ENCODE peak calls at places on chromosomes 7 and 10, in seven cellular contexts. Y, I, T, U, H, R and F are unnamed samples.

GRCh38 chr7:131164025-131164899 is 163.4 kb upstream of the MKLN1 start:
- DNase-seq in Y (no peak), I (peak; percentile 37), T (no peak), U (peak; percentile 92), H (peak; percentile 89), R (peak; percentile 71), F (peak; percentile 45)

GRCh38 chr7:20784311-20785210 is 2.1 kb downstream of the SP8 start:
- DNase-seq in Y (no peak), I (no peak), T (no peak), U (peak; percentile 63), H (peak; percentile 60), R (peak; percentile 9), F (no peak)

GRCh38 chr10:62093863-62094291 is 174.8 kb downstream of the RTKN2 start:
- DNase-seq in Y (no peak), I (peak; percentile 81), T (peak; percentile 67), U (peak; percentile 65), H (peak; percentile 72), R (peak; percentile 53), F (peak; percentile 86)

GRCh38 chr7:118872568-118872967 is 648.1 kb downstream of the ANKRD7 start:
- DNase-seq in Y (no peak), I (no peak), T (no peak), U (peak; percentile 66), H (peak; percentile 88), R (no peak), F (peak; percentile 16)

GRCh38 chr10:490256-490655 is 199.2 kb downstream of the DIP2C start:
- DNase-seq in Y (no peak), I (no peak), T (no peak), U (peak; percentile 33), H (no peak), R (no peak), F (no peak)

GRCh38 chr7:377069-378040 is 87.4 kb downstream of the FOXL3 start:
- DNase-seq in Y (no peak), I (no peak), T (no peak), U (no peak), H (no peak), R (no peak), F (no peak)

GRCh38 chr10:49649294-49649693 is 30.2 kb upstream of the C10orf53 start:
- DNase-seq in Y (no peak), I (no peak), T (no peak), U (no peak), H (no peak), R (no peak), F (peak; percentile 2)

GRCh38 chr7:50182734-50183133 is 89.7 kb upstream of the ZPBP start:
- DNase-seq in Y (no peak), I (no peak), T (no peak), U (no peak), H (no peak), R (no peak), F (no peak)

DNA sequence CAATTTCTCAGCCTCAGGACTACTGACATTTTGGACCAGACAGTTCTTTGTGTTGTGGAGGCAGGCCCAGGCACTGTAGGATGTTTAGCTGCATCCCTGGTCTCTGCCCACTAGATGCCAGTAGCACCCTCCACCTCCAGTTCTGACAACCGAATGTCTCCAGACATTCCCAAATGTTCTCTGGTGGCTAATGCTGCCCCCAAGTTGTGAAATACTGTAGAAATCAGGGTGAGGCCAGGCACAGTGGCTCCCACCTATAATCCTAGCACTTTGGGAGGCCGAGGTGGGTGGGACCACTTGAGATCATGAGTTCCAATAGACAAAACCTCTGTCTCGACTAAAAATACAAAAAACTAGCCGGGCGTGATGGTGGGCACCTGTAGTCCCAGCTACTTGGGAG is 18.2 kb downstream of the HNRNPF start:
- DNase-seq in Y (no peak), I (no peak), T (no peak), U (peak; percentile 61), H (peak; percentile 34), R (no peak), F (peak; percentile 28)
- TF ChIP-seq CTCF in Y (peak; percentile 55), I (peak; percentile 70), T (peak; percentile 69), U (peak; percentile 55), H (peak; percentile 72), R (peak; percentile 42), F (peak; percentile 61)

GRCh38 chr10:12160664-12161063 is 31.2 kb downstream of the SEC61A2 start:
- DNase-seq in Y (no peak), I (no peak), T (no peak), U (no peak), H (no peak), R (no peak), F (no peak)

GRCh38 chr10:12165036-12165435 is 30.7 kb downstream of the NUDT5 start:
- DNase-seq in Y (no peak), I (no peak), T (no peak), U (no peak), H (no peak), R (no peak), F (no peak)

GRCh38 chr10:12162927-12163326 is 32.8 kb downstream of the NUDT5 start:
- DNase-seq in Y (no peak), I (no peak), T (no peak), U (no peak), H (no peak), R (no peak), F (no peak)

GRCh38 chr10:12164085-12164484 is 31.6 kb downstream of the NUDT5 start:
- DNase-seq in Y (no peak), I (no peak), T (no peak), U (no peak), H (no peak), R (no peak), F (no peak)

DNA sequence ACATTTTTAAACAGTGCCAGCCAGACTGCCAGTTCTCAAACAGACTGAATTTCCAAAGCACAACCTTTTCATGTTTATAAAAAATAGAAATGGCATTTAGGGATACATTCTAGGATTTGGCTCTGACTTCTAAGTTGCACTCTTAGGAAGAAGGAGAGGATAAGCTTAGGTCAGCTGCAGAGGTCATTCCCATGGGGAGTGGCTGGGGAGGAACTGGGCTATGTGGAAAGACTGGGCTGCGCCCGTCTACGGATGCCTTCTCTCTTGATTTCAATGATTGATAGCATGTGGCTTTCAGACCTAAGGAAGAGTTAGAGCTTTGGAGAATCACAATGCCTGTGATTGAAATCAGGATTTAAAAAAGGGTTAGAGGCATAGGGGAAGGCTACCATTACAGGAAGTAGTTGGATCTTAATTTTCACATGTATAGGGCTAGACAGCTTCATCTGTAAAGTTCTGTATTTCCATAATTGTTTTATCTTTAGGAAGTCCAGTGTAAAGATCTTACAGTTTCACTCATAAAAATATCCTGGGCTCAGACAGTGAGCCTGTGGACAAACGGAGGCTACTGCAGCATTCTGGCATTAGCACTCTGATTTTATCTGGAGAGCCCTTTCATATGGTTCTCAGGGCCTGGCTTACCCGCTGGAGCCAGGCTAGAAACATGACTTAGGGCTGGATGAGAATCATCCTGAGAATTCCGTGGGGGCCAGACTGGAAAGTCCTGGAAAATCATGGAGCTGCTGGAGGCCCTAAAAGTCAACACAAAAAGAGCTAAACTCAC is 29.5 kb downstream of the NUDT5 start:
- DNase-seq in Y (no peak), I (no peak), T (no peak), U (no peak), H (no peak), R (no peak), F (no peak)
- TF ChIP-seq CTCF in Y (no peak), I (no peak), T (no peak), U (no peak), H (no peak), R (no peak), F (no peak)

GRCh38 chr10:103876155-103876554 is 20.8 kb upstream of the SH3PXD2A start:
- DNase-seq in Y (no peak), I (no peak), T (no peak), U (no peak), H (no peak), R (no peak), F (no peak)

GRCh38 chr10:103872137-103872933 is 17.0 kb upstream of the SH3PXD2A start:
- DNase-seq in Y (no peak), I (no peak), T (no peak), U (peak; percentile 96), H (peak; percentile 100), R (no peak), F (no peak)

GRCh38 chr10:103871006-103871405 is 15.6 kb upstream of the SH3PXD2A start:
- DNase-seq in Y (no peak), I (no peak), T (no peak), U (peak; percentile 55), H (peak; percentile 80), R (no peak), F (no peak)

GRCh38 chr10:103877861-103878260 is 22.5 kb upstream of the SH3PXD2A start:
- DNase-seq in Y (no peak), I (no peak), T (no peak), U (no peak), H (no peak), R (no peak), F (no peak)

DNA sequence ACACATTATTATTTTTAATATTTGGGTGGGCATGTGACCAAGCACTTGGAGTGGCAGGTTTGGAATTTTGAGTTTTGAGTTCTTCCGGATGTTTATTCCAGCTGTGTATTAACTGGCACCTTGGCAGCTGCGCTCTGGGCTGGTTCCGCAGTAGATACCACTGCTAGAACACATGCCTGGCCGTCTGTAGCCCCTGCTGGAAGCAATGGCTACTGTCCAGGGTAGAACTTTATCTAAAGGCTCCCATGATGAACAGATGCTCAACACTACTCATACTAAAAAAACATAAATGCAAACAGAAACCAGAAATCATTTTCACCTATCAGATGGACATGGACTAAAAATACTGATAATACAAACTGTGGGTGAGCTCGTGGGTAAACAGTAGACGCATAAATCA is 19.4 kb upstream of the SH3PXD2A start:
- DNase-seq in Y (no peak), I (no peak), T (no peak), U (no peak), H (no peak), R (no peak), F (no peak)
- TF ChIP-seq CTCF in Y (peak; percentile 27), I (no peak), T (peak; percentile 36), U (no peak), H (no peak), R (no peak), F (no peak)

GRCh38 chr7:38335490-38336135 is 62.2 kb upstream of the TARP start:
- DNase-seq in Y (peak; percentile 74), I (peak; percentile 54), T (peak; percentile 77), U (peak; percentile 87), H (peak; percentile 34), R (peak; percentile 43), F (peak; percentile 85)
- TF ChIP-seq CTCF in Y (peak; percentile 79), I (peak; percentile 99), T (peak; percentile 99), U (peak; percentile 81), H (peak; percentile 85), R (peak; percentile 99), F (peak; percentile 100)

DNA sequence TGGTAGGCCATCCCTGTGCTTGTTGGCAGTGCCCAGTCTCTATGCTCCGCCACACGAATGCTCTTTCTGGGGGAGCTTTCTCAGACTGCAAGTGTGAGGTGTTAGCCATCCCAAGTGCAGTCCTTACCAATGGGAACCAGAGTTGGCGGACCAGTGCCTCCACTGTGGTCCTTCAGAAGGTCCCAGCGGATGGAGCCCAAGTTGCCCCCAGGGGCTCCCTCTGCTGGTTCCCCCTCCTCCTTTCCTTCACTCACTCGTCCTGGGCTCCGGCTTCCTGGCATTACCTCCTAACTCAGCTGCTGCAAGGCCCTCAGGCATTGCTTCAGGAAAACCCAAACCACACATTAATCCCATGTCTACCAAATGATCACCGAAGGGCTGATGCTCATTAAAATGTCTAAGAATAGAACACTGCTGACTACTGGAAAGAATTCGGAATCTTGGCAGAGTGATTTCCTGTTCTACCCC is 139.8 kb downstream of the CUBN start:
- DNase-seq in Y (no peak), I (peak; percentile 81), T (no peak), U (no peak), H (no peak), R (no peak), F (peak; percentile 77)
- TF ChIP-seq CTCF in Y (no peak), I (peak; percentile 32), T (no peak), U (no peak), H (no peak), R (no peak), F (no peak)

GRCh38 chr7:151782598-151783448 is 94.1 kb downstream of the PRKAG2 start:
- DNase-seq in Y (peak; percentile 79), I (no peak), T (peak; percentile 11), U (peak; percentile 52), H (peak; percentile 6), R (no peak), F (peak; percentile 39)
- TF ChIP-seq CTCF in Y (peak; percentile 97), I (peak; percentile 88), T (peak; percentile 85), U (peak; percentile 84), H (peak; percentile 82), R (peak; percentile 88), F (peak; percentile 85)